ENCODE peak calls at places on chromosome 6, in ten cellular contexts. U is IMR-90; J is pancreas; N is brain microvascular endothelial cell; Q is CD8-positive, alpha-beta T cell; G is upper lobe of right lung; V is heart left ventricle; W is GM23338; P is tibial artery; M is colonic mucosa. H is an unnamed sample. For H3K36me3, the result is how much of the 10 kb centered on the place peaks cover.

GRCh38 chr6:89400912-89401399 is 11.1 kb downstream of the RRAGD start:
- DNase-seq in Q (no peak), U (no peak), P (no peak), V (no peak), W (no peak), J (no peak), N (no peak), M (no peak), G (no peak), H (no peak)

GRCh38 chr6:30781362-30781696 is 37.0 kb upstream of the IER3 start:
- DNase-seq in N (no peak), M (no peak), J (no peak), W (no peak), Q (no peak), P (no peak), G (no peak), V (peak), U (no peak), H (peak)

GRCh38 chr6:4381379-4381778 is 246.0 kb upstream of the ECI2 start:
- DNase-seq in V (peak), P (no peak), G (no peak), N (peak), M (no peak), Q (no peak), W (no peak), U (peak), J (no peak), H (no peak)

GRCh38 chr6:128370072-128370471 is 150.3 kb downstream of the PTPRK start:
- DNase-seq in P (no peak), U (peak), W (no peak), Q (no peak), J (no peak), N (peak), V (no peak), M (no peak), G (no peak), H (no peak)

GRCh38 chr6:39843305-39844020 is 51.3 kb downstream of the DAAM2 start:
- DNase-seq in N (peak), M (no peak), J (no peak), W (no peak), P (peak), Q (no peak), V (no peak), U (peak), G (no peak), H (no peak)

GRCh38 chr6:17912521-17912920 is 74.9 kb downstream of the KIF13A start:
- DNase-seq in N (no peak), U (no peak), M (no peak), P (no peak), Q (no peak), G (no peak), W (no peak), V (no peak), J (no peak), H (no peak)

GRCh38 chr6:69370763-69371162 is 426.0 kb downstream of the LMBRD1 start:
- DNase-seq in M (no peak), J (no peak), V (peak), G (no peak), Q (no peak), U (no peak), P (no peak), W (no peak), N (no peak), H (no peak)

GRCh38 chr6:53544050-53544499 is 826 bp downstream of the GCLC start:
- DNase-seq in N (no peak), Q (no peak), J (no peak), G (no peak), M (peak), U (peak), V (no peak), W (peak), P (peak), H (no peak)

GRCh38 chr6:168093071-168093505 is 14.1 kb upstream of the FRMD1 start:
- DNase-seq in G (no peak), M (peak), Q (no peak), W (no peak), J (peak), N (no peak), P (no peak), V (no peak), U (no peak), H (peak)

GRCh38 chr6:10411915-10412164 is 3.0 kb downstream of the TFAP2A start:
- DNase-seq in Q (no peak), N (no peak), M (peak), P (no peak), U (no peak), W (no peak), G (no peak), V (no peak), J (no peak), H (no peak)

GRCh38 chr6:133973109-133973971 is 20.3 kb downstream of the TBPL1 start:
- DNase-seq in V (no peak), J (no peak), Q (no peak), P (no peak), M (no peak), U (peak), N (no peak), G (no peak), W (peak), H (no peak)

GRCh38 chr6:48757661-48758060 is 646.7 kb upstream of the PTCHD4 start:
- DNase-seq in M (no peak), V (no peak), P (no peak), U (no peak), G (no peak), N (peak), Q (no peak), W (no peak), J (no peak), H (no peak)

GRCh38 chr6:42424906-42425474 is 26.7 kb downstream of the TRERF1 start:
- DNase-seq in N (no peak), P (no peak), M (peak), U (no peak), J (no peak), Q (no peak), G (no peak), V (no peak), W (no peak), H (no peak)

GRCh38 chr6:12637960-12638641 is 78.5 kb upstream of the PHACTR1 start:
- DNase-seq in W (peak), V (peak), G (peak), N (peak), P (no peak), Q (no peak), U (peak), J (peak), M (peak), H (peak)

GRCh38 chr6:33217246-33217645 is 8.9 kb downstream of the RING1 start:
- DNase-seq in G (no peak), W (no peak), V (no peak), J (no peak), P (no peak), N (no peak), M (no peak), Q (no peak), U (no peak), H (no peak)

GRCh38 chr6:132728616-132729015 is 14.8 kb upstream of the VNN1 start:
- DNase-seq in G (no peak), V (no peak), W (peak), Q (no peak), N (no peak), U (no peak), M (no peak), J (no peak), P (no peak), H (no peak)

GRCh38 chr6:111784423-111784822 is 88.8 kb downstream of the FYN start:
- DNase-seq in U (no peak), W (no peak), V (no peak), P (no peak), G (no peak), J (no peak), N (no peak), M (no peak), Q (no peak), H (no peak)

GRCh38 chr6:41599836-41600445 is 38.3 kb upstream of the MDFI start:
- DNase-seq in N (no peak), V (no peak), M (no peak), W (no peak), G (peak), Q (no peak), P (no peak), U (no peak), J (peak), H (no peak)

GRCh38 chr6:168264593-168265335 is 54.8 kb downstream of the DACT2 start:
- DNase-seq in J (no peak), G (peak), U (no peak), Q (no peak), N (no peak), W (no peak), M (peak), P (no peak), V (no peak), H (peak)

GRCh38 chr6:157216570-157216969 is 106.7 kb downstream of the TMEM242 start:
- DNase-seq in N (no peak), V (no peak), G (peak), J (no peak), P (no peak), U (no peak), M (no peak), Q (no peak), W (no peak), H (peak)

GRCh38 chr6:40293109-40293823 is 293.9 kb downstream of the LRFN2 start:
- DNase-seq in M (no peak), P (no peak), U (no peak), W (no peak), Q (no peak), G (no peak), J (no peak), V (no peak), N (no peak), H (no peak)

GRCh38 chr6:35919827-35920751 is 809 bp downstream of the SRPK1 start:
- DNase-seq in Q (peak), U (peak), G (peak), V (peak), N (peak), P (no peak), W (peak), M (peak), J (peak), H (peak)

GRCh38 chr6:130377911-130378310 is 12.1 kb downstream of the TMEM200A start:
- DNase-seq in J (no peak), M (peak), G (no peak), P (no peak), U (no peak), V (no peak), W (no peak), Q (no peak), N (no peak), H (no peak)

GRCh38 chr6:167211870-167212715 is 54.3 kb upstream of the GPR31 start:
- DNase-seq in P (no peak), V (no peak), G (no peak), U (no peak), Q (no peak), W (no peak), M (no peak), N (no peak), J (no peak), H (no peak)

GRCh38 chr6:110999634-111000270 is 17.9 kb downstream of the RPF2 start:
- DNase-seq in J (no peak), M (no peak), P (no peak), V (no peak), W (peak), N (no peak), Q (no peak), U (peak), G (no peak), H (no peak)

GRCh38 chr6:90399970-90400369 is 103.3 kb upstream of the BACH2 start:
- DNase-seq in U (no peak), G (no peak), N (no peak), P (no peak), Q (no peak), W (no peak), V (no peak), J (no peak), M (no peak), H (no peak)

GRCh38 chr6:20334334-20334733 is 67.3 kb upstream of the E2F3 start:
- DNase-seq in M (no peak), W (peak), Q (no peak), P (no peak), V (peak), N (no peak), J (no peak), U (no peak), G (no peak), H (no peak)

GRCh38 chr6:2796884-2797283 is 31.7 kb downstream of the WRNIP1 start:
- DNase-seq in J (no peak), Q (no peak), P (no peak), N (no peak), V (no peak), M (no peak), W (no peak), G (no peak), U (no peak), H (no peak)

GRCh38 chr6:2797564-2798014 is 32.4 kb downstream of the WRNIP1 start:
- DNase-seq in Q (no peak), N (no peak), G (no peak), U (no peak), W (no peak), V (no peak), M (no peak), J (no peak), P (no peak), H (no peak)

GRCh38 chr6:2794171-2794730 is 29.1 kb downstream of the WRNIP1 start:
- DNase-seq in V (no peak), P (no peak), U (peak), Q (no peak), N (no peak), M (no peak), W (no peak), G (no peak), J (no peak), H (no peak)

GRCh38 chr6:2795162-2795561 is 30.0 kb downstream of the WRNIP1 start:
- DNase-seq in V (no peak), J (no peak), Q (no peak), W (no peak), U (no peak), M (no peak), G (no peak), N (no peak), P (no peak), H (no peak)

GRCh38 chr6:2795960-2796359 is 30.8 kb downstream of the WRNIP1 start:
- DNase-seq in P (no peak), N (no peak), Q (no peak), W (no peak), U (no peak), G (no peak), J (no peak), M (no peak), V (no peak), H (no peak)
- H3K27ac ChIP-seq in P (no peak), N (no peak), Q (no peak), W (no peak), U (no peak), G (no peak), J (peak), M (no peak), V (no peak), H (no peak)

GRCh38 chr6:151097207-151097606 is 142.6 kb upstream of the AKAP12 start:
- DNase-seq in J (no peak), N (no peak), M (no peak), W (no peak), P (no peak), V (no peak), G (no peak), U (no peak), Q (no peak), H (no peak)

GRCh38 chr6:151095538-151096254 is 144.1 kb upstream of the AKAP12 start:
- DNase-seq in U (no peak), J (no peak), W (no peak), M (no peak), Q (no peak), N (no peak), P (no peak), V (no peak), G (no peak), H (no peak)

GRCh38 chr6:151096255-151096612 is 143.5 kb upstream of the AKAP12 start:
- DNase-seq in V (no peak), M (no peak), J (no peak), N (no peak), G (no peak), W (no peak), Q (no peak), P (no peak), U (no peak), H (no peak)

GRCh38 chr6:151098166-151098565 is 141.6 kb upstream of the AKAP12 start:
- DNase-seq in V (no peak), N (no peak), M (no peak), W (no peak), G (no peak), J (no peak), P (peak), U (no peak), Q (no peak), H (no peak)

DNA sequence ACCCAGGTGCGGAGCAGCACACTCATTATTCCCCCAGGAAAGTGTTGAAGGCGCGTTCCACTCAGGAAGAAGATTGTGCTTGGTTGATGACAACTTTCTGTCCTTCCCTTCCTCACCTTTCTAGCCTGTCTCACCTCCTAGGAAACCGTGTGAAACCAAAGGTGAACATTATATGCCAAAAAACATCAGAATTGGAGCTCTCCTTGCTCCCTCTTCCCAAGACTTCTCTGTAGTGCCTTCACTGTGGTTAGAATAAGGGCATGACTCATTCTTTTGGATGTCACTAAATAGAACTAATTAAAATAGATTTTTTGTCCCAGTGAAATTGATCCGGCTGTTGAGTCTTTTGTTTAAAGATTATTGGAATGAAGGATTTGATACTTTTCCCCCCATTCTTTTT is 143.1 kb upstream of the AKAP12 start:
- DNase-seq in Q (no peak), N (no peak), P (no peak), J (no peak), W (no peak), U (peak), M (no peak), V (no peak), G (no peak), H (no peak)
- H3K36me3 ChIP-seq in Q (under half), N (under half), P (under half), J (under half), W (under half), U (under half), M (under half), V (under half), G (under half), H (under half)

GRCh38 chr6:15736023-15736696 is 73.3 kb upstream of the DTNBP1 start:
- DNase-seq in J (no peak), U (no peak), V (no peak), G (no peak), N (no peak), Q (no peak), P (no peak), W (no peak), M (no peak), H (no peak)
- H3K27ac ChIP-seq in J (peak), U (no peak), V (no peak), G (no peak), N (no peak), Q (no peak), P (no peak), W (no peak), M (no peak), H (no peak)

GRCh38 chr6:108960601-108961000 is 112.4 kb downstream of the ARMC2 start:
- DNase-seq in Q (no peak), V (no peak), W (no peak), U (no peak), N (no peak), M (no peak), P (no peak), J (no peak), G (no peak), H (no peak)

GRCh38 chr6:108958900-108959770 is 110.9 kb downstream of the ARMC2 start:
- DNase-seq in U (no peak), Q (no peak), G (no peak), P (no peak), N (no peak), W (peak), V (no peak), J (no peak), M (no peak), H (no peak)

GRCh38 chr6:108959972-108960582 is 111.9 kb downstream of the ARMC2 start:
- DNase-seq in P (no peak), U (no peak), M (no peak), Q (no peak), W (no peak), V (no peak), G (no peak), N (no peak), J (no peak), H (no peak)

GRCh38 chr6:108955329-108955949 is 107.2 kb downstream of the ARMC2 start:
- DNase-seq in N (no peak), W (no peak), Q (no peak), P (no peak), G (no peak), U (no peak), M (no peak), V (no peak), J (no peak), H (no peak)

GRCh38 chr6:108957221-108957620 is 109.0 kb downstream of the ARMC2 start:
- DNase-seq in J (no peak), P (no peak), Q (no peak), W (no peak), U (no peak), M (no peak), N (no peak), V (no peak), G (no peak), H (no peak)
- H3K36me3 ChIP-seq in J (under half), P (under half), Q (under half), W (under half), U (under half), M (under half), N (under half), V (under half), G (under half), H (under half)

GRCh38 chr6:16712250-16712930 is 48.9 kb downstream of the ATXN1 start:
- DNase-seq in M (no peak), U (no peak), G (no peak), V (no peak), P (no peak), Q (no peak), J (no peak), W (no peak), N (no peak), H (no peak)
- H3K27ac ChIP-seq in M (peak), U (peak), G (peak), V (peak), P (peak), Q (peak), J (peak), W (peak), N (peak), H (peak)

GRCh38 chr6:26646074-26646473 is 13.5 kb downstream of the ZNF322 start:
- DNase-seq in W (no peak), U (no peak), Q (no peak), P (no peak), M (no peak), J (no peak), G (no peak), V (no peak), N (no peak), H (no peak)
- H3K36me3 ChIP-seq in W (under half), U (under half), Q (under half), P (under half), M (under half), J (under half), G (under half), V (under half), N (under half), H (under half)